ENCODE peak calls at places on chromosomes 16 and 17, in seven cellular contexts. K, O, J, M, X, Z and R are unnamed samples.

GRCh38 chr16:85310868-85311585 is 198.8 kb upstream of the CIBAR2 start:
- DNase-seq in M (no peak), X (no peak), Z (no peak), J (no peak), K (no peak), O (no peak), R (no peak)

GRCh38 chr17:74525781-74526288 is 5.4 kb downstream of the CD300LB start:
- DNase-seq in J (no peak), X (no peak), O (no peak), M (no peak), K (no peak), Z (no peak), R (no peak)

GRCh38 chr17:48643697-48644012 is 17.5 kb upstream of the HOXB9 start:
- DNase-seq in X (no peak), K (no peak), M (no peak), O (no peak), Z (no peak), J (no peak), R (peak; percentile 24)

GRCh38 chr17:70629902-70630301 is 460.6 kb downstream of the KCNJ2 start:
- DNase-seq in Z (peak; percentile 24), M (peak; percentile 11), O (no peak), J (no peak), X (no peak), K (no peak), R (no peak)

GRCh38 chr17:77449908-77450741 is 309.4 kb downstream of the SEC14L1 start:
- DNase-seq in Z (peak; percentile 85), M (peak; percentile 82), O (no peak), J (no peak), K (no peak), X (no peak), R (peak; percentile 74)

GRCh38 chr17:13786000-13786598 is 184.4 kb upstream of the HS3ST3A1 start:
- DNase-seq in J (no peak), X (no peak), M (peak; percentile 61), K (no peak), Z (peak; percentile 25), O (peak; percentile 21), R (no peak)

GRCh38 chr16:24491721-24492120 is 47.6 kb upstream of the RBBP6 start:
- DNase-seq in X (no peak), K (no peak), J (no peak), O (no peak), Z (peak; percentile 9), M (no peak), R (no peak)

GRCh38 chr17:38706625-38707298 is 1.7 kb downstream of the MLLT6 start:
- DNase-seq in J (no peak), K (no peak), Z (peak; percentile 28), X (no peak), O (no peak), M (no peak), R (peak; percentile 40)

GRCh38 chr16:7268182-7268581 is 64.5 kb upstream of the RBFOX1 start:
- DNase-seq in J (no peak), X (peak; percentile 14), M (peak; percentile 53), O (no peak), Z (peak; percentile 7), K (no peak), R (peak; percentile 36)

GRCh38 chr17:21452377-21453143 is 76.4 kb downstream of the KCNJ12 start:
- DNase-seq in M (peak; percentile 74), K (peak; percentile 7), X (peak; percentile 46), Z (peak; percentile 77), O (peak; percentile 60), J (no peak), R (peak; percentile 72)

GRCh38 chr17:39270923-39271322 is 45.2 kb upstream of the STAC2 start:
- DNase-seq in K (peak; percentile 46), M (peak; percentile 30), Z (peak; percentile 95), X (no peak), J (no peak), O (peak; percentile 90), R (peak; percentile 83)